ENCODE peak calls at places on chromosome 16, in four cellular contexts. O is hepatocyte, J is astrocyte of the spinal cord, R is RWPE1. N is an unnamed sample.

GRCh38 chr16:87044031-87044380 is 273.2 kb downstream of the C16orf95 start:
- DNase-seq in O (no peak), J (no peak), R (no peak), N (no peak)

GRCh38 chr16:49785970-49786369 is 69.9 kb downstream of the ZNF423 start:
- DNase-seq in O (no peak), R (no peak), J (no peak), N (no peak)

GRCh38 chr16:23821875-23822688 is 13.7 kb upstream of the PRKCB start:
- DNase-seq in R (no peak), J (no peak), O (no peak), N (no peak)

GRCh38 chr16:15949210-15950166 is at the start of gene ABCC1:
- DNase-seq in R (peak; percentile 58), J (no peak), O (peak; percentile 68), N (no peak)

GRCh38 chr16:75402821-75403475 is 30.4 kb downstream of the CFDP1 start:
- DNase-seq in J (peak; percentile 70), O (peak; percentile 47), R (no peak), N (no peak)

GRCh38 chr16:70377782-70378181 is 31.1 kb downstream of the DDX19A start:
- DNase-seq in J (no peak), O (no peak), R (no peak), N (no peak)

GRCh38 chr16:87881327-87882200 is 12.3 kb upstream of the SLC7A5 start:
- DNase-seq in R (no peak), O (no peak), J (no peak), N (no peak)

GRCh38 chr16:49838639-49839461 is 17.1 kb downstream of the ZNF423 start:
- DNase-seq in R (no peak), O (peak; percentile 48), J (no peak), N (no peak)

GRCh38 chr16:30086291-30087140 is 5.2 kb downstream of the TBX6 start:
- DNase-seq in J (no peak), O (no peak), R (no peak), N (no peak)

GRCh38 chr16:75733305-75734141 is 7.2 kb upstream of the CPHXL start:
- DNase-seq in R (no peak), J (peak; percentile 95), O (peak; percentile 34), N (no peak)

GRCh38 chr16:85544668-85545067 is 68.5 kb upstream of the GSE1 start:
- DNase-seq in O (no peak), J (no peak), R (no peak), N (no peak)

GRCh38 chr16:85545227-85545818 is 67.8 kb upstream of the GSE1 start:
- DNase-seq in R (no peak), O (no peak), J (no peak), N (no peak)

GRCh38 chr16:85548375-85548774 is 64.7 kb upstream of the GSE1 start:
- DNase-seq in J (no peak), R (no peak), O (no peak), N (no peak)

GRCh38 chr16:85543998-85544397 is 69.1 kb upstream of the GSE1 start:
- DNase-seq in R (no peak), O (no peak), J (no peak), N (no peak)

DNA sequence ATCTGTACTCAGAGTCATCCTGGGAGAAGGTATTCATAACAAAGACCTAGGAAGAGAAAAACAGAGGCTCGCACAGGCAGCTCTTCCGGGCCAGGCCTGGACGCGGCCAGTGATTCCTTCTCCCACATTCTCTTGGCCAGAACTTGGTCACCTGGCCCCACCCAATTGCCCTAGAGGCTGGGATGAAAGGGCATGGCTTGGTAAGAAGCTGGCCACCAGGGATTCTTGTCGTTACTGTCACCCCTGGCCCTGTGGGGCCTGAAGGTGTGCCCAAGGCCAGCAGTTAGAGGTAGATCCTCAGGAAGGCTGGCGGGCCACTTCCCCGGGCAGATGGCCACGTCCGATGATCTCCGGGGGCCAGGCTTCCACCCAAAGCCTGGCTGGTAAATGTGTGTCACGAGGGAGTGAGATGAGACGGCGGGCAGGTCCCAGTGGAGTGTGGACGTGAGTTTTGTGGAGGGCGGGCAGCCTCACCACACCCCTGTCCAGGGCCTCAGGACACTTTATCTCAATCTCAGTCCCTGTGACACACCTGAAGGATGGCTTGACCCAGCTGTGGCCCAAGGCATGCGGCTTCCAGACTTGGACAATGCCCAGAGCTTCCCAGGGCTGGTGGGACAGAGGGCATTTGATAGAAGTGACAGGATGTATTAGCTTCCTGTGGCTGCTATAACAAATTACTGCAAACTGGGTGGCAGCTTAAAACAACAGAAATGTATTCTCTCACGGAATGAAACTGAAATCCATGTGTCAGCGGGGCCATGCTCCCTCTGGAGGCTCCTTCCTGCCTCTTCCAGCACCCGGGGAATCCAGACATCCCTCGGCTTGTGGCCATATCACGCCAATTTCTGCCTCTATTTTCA is 66.3 kb upstream of the GSE1 start:
- DNase-seq in R (no peak), O (no peak), J (no peak), N (no peak)
- TF ChIP-seq CTCF in R (no peak), O (peak; percentile 22), J (peak; percentile 32), N (peak; percentile 17)

GRCh38 chr16:66275795-66276428 is 90.6 kb upstream of the CDH5 start:
- DNase-seq in R (peak; percentile 25), O (peak; percentile 63), J (peak; percentile 77), N (peak; percentile 20)
- TF ChIP-seq CTCF in R (peak; percentile 13), O (peak; percentile 55), J (peak; percentile 79), N (peak; percentile 87)

GRCh38 chr16:83393196-83393981 is 414.4 kb upstream of the HSBP1 start:
- DNase-seq in J (no peak), R (no peak), O (no peak), N (no peak)
- TF ChIP-seq CTCF in J (peak; percentile 22), R (no peak), O (no peak), N (peak; percentile 35)

GRCh38 chr16:72012607-72013006 is 4.1 kb downstream of the DHODH start:
- DNase-seq in O (no peak), J (no peak), R (no peak), N (no peak)

GRCh38 chr16:72009779-72010178 is 1.2 kb downstream of the DHODH start:
- DNase-seq in O (no peak), R (no peak), J (no peak), N (no peak)

GRCh38 chr16:72013888-72014538 is 5.5 kb downstream of the DHODH start:
- DNase-seq in J (no peak), O (no peak), R (no peak), N (no peak)

GRCh38 chr16:72013389-72013788 is 4.8 kb downstream of the DHODH start:
- DNase-seq in R (peak; percentile 82), J (peak; percentile 11), O (peak; percentile 29), N (peak; percentile 76)

DNA sequence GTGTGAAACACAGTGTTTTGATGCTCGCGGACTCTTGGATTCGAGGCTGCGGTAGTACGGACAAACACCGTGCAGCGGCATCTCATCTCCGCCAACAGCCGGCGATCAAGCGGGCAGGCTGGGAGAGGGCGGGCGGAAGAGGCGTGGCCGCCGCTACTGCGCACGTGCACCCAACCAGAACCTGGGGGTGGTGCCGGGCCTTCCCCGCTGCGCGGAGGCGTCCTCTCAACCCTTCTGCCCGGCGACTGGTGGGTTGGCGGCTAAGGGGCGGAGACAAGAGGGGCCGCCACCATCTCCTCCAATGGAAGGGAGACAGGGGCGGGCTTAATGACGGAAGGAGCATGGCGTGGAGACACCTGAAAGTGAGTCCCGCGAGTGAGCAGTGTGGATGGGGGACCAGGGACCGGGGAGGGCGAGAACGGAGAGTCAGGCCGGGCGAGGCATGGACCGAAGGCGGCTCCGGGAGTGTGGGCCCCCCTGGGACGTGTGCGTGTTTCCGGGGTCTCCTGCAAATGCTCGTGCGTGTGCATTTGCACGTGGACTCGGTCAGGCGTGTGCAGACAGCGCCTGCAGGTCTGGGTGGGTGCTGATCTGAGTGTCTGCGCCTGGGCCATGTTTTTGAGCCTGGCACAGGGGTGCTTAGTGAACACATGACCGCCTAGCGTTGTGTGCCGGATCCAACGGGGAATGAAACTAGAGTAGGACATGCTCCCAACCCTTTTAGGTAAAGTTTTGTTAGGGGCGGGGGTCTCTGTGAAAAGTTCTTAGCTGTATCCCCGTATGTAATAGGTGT is at the start of gene DHODH:
- DNase-seq in J (peak; percentile 98), R (peak; percentile 99), O (peak; percentile 99), N (peak; percentile 69)
- TF ChIP-seq CTCF in J (no peak), R (no peak), O (no peak), N (no peak)

GRCh38 chr16:4693296-4693955 is at the start of gene NUDT16L1:
- DNase-seq in J (peak; percentile 93), O (peak; percentile 98), R (peak; percentile 97), N (no peak)

GRCh38 chr16:4696172-4696904 is 3.0 kb downstream of the NUDT16L1 start:
- DNase-seq in R (no peak), O (peak; percentile 14), J (no peak), N (no peak)

GRCh38 chr16:4693956-4694663 is 748 bp downstream of the NUDT16L1 start:
- DNase-seq in J (peak; percentile 33), R (peak; percentile 36), O (peak; percentile 76), N (no peak)

GRCh38 chr16:4695473-4696171 is 2.3 kb downstream of the NUDT16L1 start:
- DNase-seq in R (no peak), J (no peak), O (peak; percentile 4), N (no peak)

DNA sequence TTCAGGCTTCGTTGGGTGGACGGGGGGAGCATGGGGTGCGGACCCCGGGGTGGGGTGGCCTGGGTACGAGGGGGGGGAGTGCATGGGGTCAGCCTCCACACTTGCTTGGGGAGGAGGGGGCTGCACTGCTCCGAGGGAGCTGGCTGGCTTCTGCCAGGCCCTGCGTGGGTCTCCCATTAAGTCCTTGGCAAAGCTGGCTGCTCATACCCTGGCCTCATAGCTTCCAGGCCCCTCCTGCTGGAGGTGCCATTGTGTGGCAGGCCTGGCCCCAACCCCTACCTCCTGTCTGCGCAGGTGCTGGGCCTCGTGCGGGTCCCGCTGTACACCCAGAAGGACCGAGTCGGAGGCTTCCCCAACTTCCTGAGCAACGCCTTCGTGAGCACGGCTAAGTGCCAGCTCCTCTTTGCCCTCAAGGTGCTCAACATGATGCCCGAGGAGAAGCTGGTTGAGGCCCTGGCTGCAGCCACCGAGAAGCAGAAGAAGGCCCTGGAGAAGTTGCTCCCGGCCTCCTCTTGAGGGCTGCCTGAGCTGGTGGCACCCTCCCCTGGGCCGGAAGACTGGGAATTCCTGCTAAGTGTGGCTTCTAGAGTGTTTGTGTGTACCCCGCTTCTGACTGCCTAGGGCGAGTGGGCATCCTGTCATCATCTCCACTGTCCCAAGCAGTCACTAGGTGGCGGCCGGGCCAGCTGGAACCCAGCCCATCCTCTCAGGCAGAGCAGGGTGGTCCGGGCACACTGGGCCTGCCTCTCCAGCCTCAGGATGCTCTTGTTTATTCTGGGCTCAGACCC is 1.5 kb downstream of the NUDT16L1 start:
- DNase-seq in J (no peak), R (no peak), O (no peak), N (no peak)
- TF ChIP-seq CTCF in J (peak; percentile 11), R (no peak), O (no peak), N (peak; percentile 11)

DNA sequence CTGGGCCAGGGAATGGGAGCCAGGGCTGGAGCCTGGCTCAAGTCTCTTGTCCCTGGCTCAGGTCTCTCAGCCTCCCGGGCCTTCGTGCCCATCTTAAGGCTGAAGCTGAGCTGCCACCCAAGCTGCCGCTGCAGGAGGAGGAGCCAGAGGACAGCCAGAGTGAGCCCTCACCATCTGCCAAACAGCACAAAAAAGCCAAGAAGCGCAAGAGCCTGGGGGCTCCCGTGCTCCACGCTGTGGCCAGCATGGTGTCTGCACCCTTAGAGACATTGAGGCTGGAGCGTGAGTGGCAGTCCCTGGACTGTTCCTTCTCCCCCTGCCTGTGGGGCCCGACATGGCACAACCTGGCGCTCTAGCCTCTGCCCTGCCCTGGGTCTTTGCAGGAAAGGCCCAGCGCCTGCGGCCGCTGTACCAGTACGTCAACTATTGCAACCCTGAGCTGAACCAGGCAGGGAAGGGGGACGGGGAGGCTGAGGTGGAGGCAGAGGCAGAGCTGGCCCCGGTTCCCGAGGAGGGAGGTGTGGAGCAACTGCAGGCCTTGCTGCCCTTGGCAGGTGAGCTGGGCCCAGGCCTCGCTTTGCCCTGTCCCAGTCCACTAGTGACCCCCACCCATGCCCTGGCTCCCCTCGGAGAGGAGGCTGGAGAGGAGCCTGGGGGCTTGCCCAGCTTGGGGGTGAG is 1.3 kb downstream of the C16orf86 start:
- DNase-seq in R (peak; percentile 90), J (peak; percentile 90), O (peak; percentile 93), N (peak; percentile 52)
- TF ChIP-seq CTCF in R (peak; percentile 71), J (peak; percentile 94), O (peak; percentile 74), N (peak; percentile 89)

N was measured in epithelial cell of proximal tubule.